ENCODE peak calls at places on chromosome 19, in eight cellular contexts. J is stimulated activated CD8-positive, alpha-beta memory T cell treated with anti-CD3 and anti-CD28 coated beads, Interleukin-7, amount 100 ng/mL, for 1 hour; S is LHCN-M2; E is cardiac fibroblast; Z is kidney glomerular epithelial cell; X is uterus; F is stimulated activated CD4-positive, alpha-beta T cell treated with anti-CD3 and anti-CD28 coated beads, Interleukin-1b, Interleukin-23, amount 100 ng/mL, for 24 hours; B is A673. Y is an unnamed sample.

GRCh38 chr19:8335343-8336071 is 7.6 kb downstream of the KANK3 start:
- DNase-seq in F (no peak), S (no peak), Z (no peak), X (no peak), E (no peak), B (no peak), J (no peak), Y (peak)

GRCh38 chr19:40601061-40601973 is at the start of gene LTBP4:
- DNase-seq in J (no peak), B (peak), S (no peak), F (no peak), X (peak), E (peak), Z (no peak), Y (peak)

GRCh38 chr19:47124937-47125668 is 5.5 kb upstream of the SAE1 start:
- DNase-seq in S (peak), F (no peak), X (no peak), J (no peak), B (peak), Z (peak), E (peak), Y (peak)

GRCh38 chr19:35021016-35021415 is 9.3 kb upstream of the SCN1B start:
- DNase-seq in F (no peak), Z (no peak), E (no peak), B (no peak), X (no peak), J (no peak), S (no peak), Y (no peak)

GRCh38 chr19:55519461-55520311 is 17.2 kb downstream of the SBK2 start:
- DNase-seq in X (no peak), Z (peak), S (peak), F (no peak), B (peak), J (no peak), E (peak), Y (peak)

GRCh38 chr19:8454218-8454617 is 9.4 kb downstream of the HNRNPM start:
- DNase-seq in E (no peak), Z (no peak), J (no peak), X (no peak), S (no peak), B (no peak), F (no peak), Y (no peak)

GRCh38 chr19:485583-486236 is 10.6 kb upstream of the MADCAM1 start:
- DNase-seq in F (no peak), Z (no peak), B (no peak), S (peak), X (no peak), J (no peak), E (peak), Y (peak)

GRCh38 chr19:11814707-11815050 is 606 bp downstream of the ZNF440 start:
- DNase-seq in Z (no peak), E (peak), J (no peak), S (peak), B (peak), F (no peak), X (no peak), Y (peak)

GRCh38 chr19:44943801-44944249 is 1.8 kb downstream of the APOC4 start:
- DNase-seq in S (no peak), F (no peak), B (no peak), Z (no peak), J (no peak), X (no peak), E (peak), Y (no peak)

GRCh38 chr19:51025809-51026553 is 435 bp downstream of the KLK11 start:
- DNase-seq in Z (no peak), B (no peak), J (no peak), E (no peak), X (no peak), F (no peak), S (no peak), Y (no peak)

GRCh38 chr19:55670280-55671053 is 4.6 kb upstream of the EPN1 start:
- DNase-seq in F (no peak), B (peak), S (no peak), Z (no peak), J (no peak), E (no peak), X (no peak), Y (peak)

Y was measured in NCI-H69.